ENCODE peak calls at places on chromosomes 5 and 9, in four cellular contexts. One of them, this sample, is unnamed. For H3K4me1, the result is how much of the 10 kb centered on the place peaks cover.

GRCh38 chr9:38107405-38107804 is 38.4 kb upstream of the SHB start:
- DNase-seq in suprapubic skin: no peak
- DNase-seq in CD4-positive, alpha-beta memory T cell: no peak
- DNase-seq in aorta: no peak
- DNase-seq in this sample: no peak

GRCh38 chr5:76836585-76836984 is 13.2 kb upstream of the S100Z start:
- DNase-seq in suprapubic skin: no peak
- DNase-seq in CD4-positive, alpha-beta memory T cell: no peak
- DNase-seq in aorta: no peak
- DNase-seq in this sample: no peak

GRCh38 chr5:157571357-157571827 is 4.2 kb downstream of the ADAM19 start:
- DNase-seq in suprapubic skin: no peak
- DNase-seq in CD4-positive, alpha-beta memory T cell: peak
- DNase-seq in aorta: no peak
- DNase-seq in this sample: no peak

GRCh38 chr9:69131682-69132081 is 42.4 kb upstream of the TJP2 start:
- DNase-seq in suprapubic skin: peak
- DNase-seq in CD4-positive, alpha-beta memory T cell: no peak
- DNase-seq in aorta: no peak
- DNase-seq in this sample: peak

GRCh38 chr9:35774907-35775635 is 16.3 kb upstream of the NPR2 start:
- DNase-seq in suprapubic skin: no peak
- DNase-seq in CD4-positive, alpha-beta memory T cell: no peak
- DNase-seq in aorta: no peak
- DNase-seq in this sample: no peak

GRCh38 chr9:111959960-111960359 is 63.3 kb downstream of the UGCG start:
- DNase-seq in suprapubic skin: no peak
- DNase-seq in CD4-positive, alpha-beta memory T cell: no peak
- DNase-seq in aorta: no peak
- DNase-seq in this sample: no peak

GRCh38 chr9:86282979-86283535 is 719 bp upstream of the ISCA1 start:
- DNase-seq in suprapubic skin: no peak
- DNase-seq in CD4-positive, alpha-beta memory T cell: no peak
- DNase-seq in aorta: no peak
- DNase-seq in this sample: no peak

GRCh38 chr9:29514336-29514735 is 1941.1 kb upstream of the C9orf72 start:
- DNase-seq in suprapubic skin: peak
- DNase-seq in CD4-positive, alpha-beta memory T cell: no peak
- DNase-seq in aorta: no peak
- DNase-seq in this sample: no peak

GRCh38 chr5:78594014-78594413 is 54.6 kb downstream of the LHFPL2 start:
- DNase-seq in suprapubic skin: no peak
- DNase-seq in CD4-positive, alpha-beta memory T cell: no peak
- DNase-seq in aorta: no peak
- DNase-seq in this sample: no peak

GRCh38 chr5:78591227-78591626 is 57.3 kb downstream of the LHFPL2 start:
- DNase-seq in suprapubic skin: no peak
- DNase-seq in CD4-positive, alpha-beta memory T cell: no peak
- DNase-seq in aorta: no peak
- DNase-seq in this sample: no peak

GRCh38 chr5:78591972-78592700 is 56.4 kb downstream of the LHFPL2 start:
- DNase-seq in suprapubic skin: no peak
- DNase-seq in CD4-positive, alpha-beta memory T cell: no peak
- DNase-seq in aorta: no peak
- DNase-seq in this sample: no peak

GRCh38 chr5:78593465-78593864 is 55.1 kb downstream of the LHFPL2 start:
- DNase-seq in suprapubic skin: no peak
- DNase-seq in CD4-positive, alpha-beta memory T cell: no peak
- DNase-seq in aorta: no peak
- DNase-seq in this sample: no peak

GRCh38 chr5:78592735-78593386 is 55.7 kb downstream of the LHFPL2 start:
- DNase-seq in suprapubic skin: no peak
- DNase-seq in CD4-positive, alpha-beta memory T cell: no peak
- DNase-seq in aorta: no peak
- DNase-seq in this sample: no peak
- H3K4me1 ChIP-seq in suprapubic skin: under half
- H3K4me1 ChIP-seq in CD4-positive, alpha-beta memory T cell: under half
- H3K4me1 ChIP-seq in aorta: under half
- H3K4me1 ChIP-seq in this sample: half or more

GRCh38 chr5:52772668-52773067 is 15.0 kb upstream of the ITGA1 start:
- DNase-seq in suprapubic skin: no peak
- DNase-seq in CD4-positive, alpha-beta memory T cell: no peak
- DNase-seq in aorta: no peak
- DNase-seq in this sample: no peak

GRCh38 chr5:52771343-52772039 is 16.2 kb upstream of the ITGA1 start:
- DNase-seq in suprapubic skin: no peak
- DNase-seq in CD4-positive, alpha-beta memory T cell: peak
- DNase-seq in aorta: no peak
- DNase-seq in this sample: no peak

GRCh38 chr5:52773342-52773741 is 14.4 kb upstream of the ITGA1 start:
- DNase-seq in suprapubic skin: no peak
- DNase-seq in CD4-positive, alpha-beta memory T cell: no peak
- DNase-seq in aorta: no peak
- DNase-seq in this sample: no peak

GRCh38 chr5:52776116-52776515 is 11.6 kb upstream of the ITGA1 start:
- DNase-seq in suprapubic skin: no peak
- DNase-seq in CD4-positive, alpha-beta memory T cell: peak
- DNase-seq in aorta: no peak
- DNase-seq in this sample: no peak

DNA sequence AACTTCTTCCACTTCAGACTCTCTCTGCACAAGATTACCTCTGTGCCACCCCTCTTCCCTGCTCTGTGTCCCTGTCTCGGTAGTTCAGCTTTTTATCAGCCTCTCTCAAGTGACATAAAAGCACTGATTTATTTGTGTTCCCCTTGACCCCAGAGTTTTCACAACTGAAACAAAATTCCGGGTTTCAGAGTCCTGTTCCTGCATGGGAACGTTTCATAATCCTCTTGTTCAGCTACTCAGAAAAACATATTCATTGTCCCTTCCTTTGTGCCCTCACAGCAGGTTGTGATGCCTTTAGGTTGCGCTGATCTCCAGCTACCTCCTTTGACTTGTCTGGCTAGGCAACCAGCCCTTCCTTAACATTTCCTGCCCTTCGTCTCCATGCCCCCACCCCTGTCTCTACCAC is 13.7 kb upstream of the ITGA1 start:
- DNase-seq in suprapubic skin: no peak
- DNase-seq in CD4-positive, alpha-beta memory T cell: no peak
- DNase-seq in aorta: no peak
- DNase-seq in this sample: no peak
- H3K4me3 ChIP-seq in suprapubic skin: no peak
- H3K4me3 ChIP-seq in CD4-positive, alpha-beta memory T cell: no peak
- H3K4me3 ChIP-seq in aorta: no peak
- H3K4me3 ChIP-seq in this sample: no peak

GRCh38 chr9:133851693-133852092 is 113.5 kb upstream of the SARDH start:
- DNase-seq in suprapubic skin: no peak
- DNase-seq in CD4-positive, alpha-beta memory T cell: no peak
- DNase-seq in aorta: no peak
- DNase-seq in this sample: no peak
- H3K4me1 ChIP-seq in suprapubic skin: under half
- H3K4me1 ChIP-seq in CD4-positive, alpha-beta memory T cell: under half
- H3K4me1 ChIP-seq in aorta: under half
- H3K4me1 ChIP-seq in this sample: under half

GRCh38 chr9:121300283-121301119 is 32.5 kb downstream of the GSN start:
- DNase-seq in suprapubic skin: peak
- DNase-seq in CD4-positive, alpha-beta memory T cell: no peak
- DNase-seq in aorta: peak
- DNase-seq in this sample: no peak
- H3K4me3 ChIP-seq in suprapubic skin: peak
- H3K4me3 ChIP-seq in CD4-positive, alpha-beta memory T cell: no peak
- H3K4me3 ChIP-seq in aorta: peak
- H3K4me3 ChIP-seq in this sample: peak

DNA sequence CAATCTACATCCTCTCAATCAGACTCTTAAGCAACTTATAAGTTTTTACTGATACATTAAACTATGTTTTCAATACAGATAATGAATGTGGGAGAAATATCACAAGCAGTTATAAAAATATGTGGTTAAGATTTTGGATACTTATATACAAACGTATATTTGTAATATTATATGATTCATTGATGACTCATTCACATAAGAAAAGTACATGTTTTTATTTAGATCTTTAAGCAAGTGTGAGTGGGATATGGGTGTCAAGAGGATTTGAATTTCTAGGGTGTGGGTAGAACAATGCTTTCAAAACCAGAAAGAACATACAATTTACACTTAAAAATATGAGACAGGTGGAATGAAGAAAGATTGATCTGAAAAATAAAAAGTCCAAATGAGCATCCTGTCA is 36.1 kb upstream of the ISL1 start:
- DNase-seq in suprapubic skin: no peak
- DNase-seq in CD4-positive, alpha-beta memory T cell: no peak
- DNase-seq in aorta: no peak
- DNase-seq in this sample: no peak
- H3K4me1 ChIP-seq in suprapubic skin: under half
- H3K4me1 ChIP-seq in CD4-positive, alpha-beta memory T cell: under half
- H3K4me1 ChIP-seq in aorta: under half
- H3K4me1 ChIP-seq in this sample: under half

GRCh38 chr9:121942866-121943265 is 150.2 kb downstream of the TTLL11 start:
- DNase-seq in suprapubic skin: no peak
- DNase-seq in CD4-positive, alpha-beta memory T cell: no peak
- DNase-seq in aorta: no peak
- DNase-seq in this sample: no peak
- H3K4me3 ChIP-seq in suprapubic skin: no peak
- H3K4me3 ChIP-seq in CD4-positive, alpha-beta memory T cell: no peak
- H3K4me3 ChIP-seq in aorta: no peak
- H3K4me3 ChIP-seq in this sample: no peak

GRCh38 chr5:14179446-14179845 is 36.3 kb downstream of the TRIO start:
- DNase-seq in suprapubic skin: no peak
- DNase-seq in CD4-positive, alpha-beta memory T cell: no peak
- DNase-seq in aorta: no peak
- DNase-seq in this sample: no peak

GRCh38 chr5:14181299-14181968 is 38.3 kb downstream of the TRIO start:
- DNase-seq in suprapubic skin: no peak
- DNase-seq in CD4-positive, alpha-beta memory T cell: no peak
- DNase-seq in aorta: no peak
- DNase-seq in this sample: no peak

GRCh38 chr5:14178671-14179211 is 35.6 kb downstream of the TRIO start:
- DNase-seq in suprapubic skin: no peak
- DNase-seq in CD4-positive, alpha-beta memory T cell: no peak
- DNase-seq in aorta: no peak
- DNase-seq in this sample: no peak

GRCh38 chr5:14182761-14183160 is 39.6 kb downstream of the TRIO start:
- DNase-seq in suprapubic skin: no peak
- DNase-seq in CD4-positive, alpha-beta memory T cell: no peak
- DNase-seq in aorta: no peak
- DNase-seq in this sample: no peak

DNA sequence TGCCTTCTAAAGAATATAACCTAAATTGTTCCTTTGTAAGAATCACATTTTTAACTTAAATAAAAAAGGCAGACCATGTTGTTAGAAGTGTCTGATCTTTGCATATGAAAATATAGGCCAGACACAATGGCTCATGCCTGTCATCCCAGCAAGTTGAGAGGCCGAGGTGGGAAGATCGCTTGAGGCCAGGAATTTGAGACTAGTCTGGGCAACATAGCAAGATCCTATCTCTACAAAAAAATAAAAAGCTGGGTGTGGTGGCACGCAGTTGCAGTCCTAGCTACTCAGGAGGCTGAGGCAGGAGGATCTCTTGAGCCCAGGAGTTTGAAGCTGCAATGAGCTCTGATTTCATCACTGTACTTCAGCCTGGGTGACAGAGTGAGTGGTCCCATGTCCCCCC is 37.3 kb downstream of the TRIO start:
- DNase-seq in suprapubic skin: no peak
- DNase-seq in CD4-positive, alpha-beta memory T cell: no peak
- DNase-seq in aorta: no peak
- DNase-seq in this sample: no peak
- H3K4me1 ChIP-seq in suprapubic skin: half or more
- H3K4me1 ChIP-seq in CD4-positive, alpha-beta memory T cell: under half
- H3K4me1 ChIP-seq in aorta: under half
- H3K4me1 ChIP-seq in this sample: half or more

This sample was measured in RWPE2.